ENCODE peak calls at places on chromosomes 2 and 18, in four cellular contexts. T is HTR-8/SVneo; M is activated T-helper 9 cell treated with anti-CD3 and anti-CD28 coated beads, Interleukin-2, amount 50 U/mL, for 16 hours; W is MM.1S. Y is an unnamed sample.

GRCh38 chr18:62741118-62741566 is 25.8 kb downstream of the PHLPP1 start:
- DNase-seq in W (no peak), T (no peak), M (no peak), Y (no peak)

GRCh38 chr2:168323456-168324058 is 76.2 kb upstream of the STK39 start:
- DNase-seq in T (no peak), M (no peak), W (no peak), Y (no peak)

GRCh38 chr2:207768168-207768890 is 1.4 kb downstream of the FZD5 start:
- DNase-seq in T (peak; percentile 28), M (no peak), W (no peak), Y (no peak)

GRCh38 chr2:14677039-14677438 is 44.5 kb downstream of the LRATD1 start:
- DNase-seq in T (no peak), M (no peak), W (peak; percentile 8), Y (no peak)

GRCh38 chr2:1713156-1713838 is 31.0 kb downstream of the PXDN start:
- DNase-seq in W (no peak), M (no peak), T (no peak), Y (no peak)

GRCh38 chr2:108594982-108595464 is 60.8 kb downstream of the LIMS1 start:
- DNase-seq in M (no peak), W (peak; percentile 85), T (peak; percentile 59), Y (no peak)

GRCh38 chr2:46650556-46651001 is 171.2 kb downstream of the TMEM247 start:
- DNase-seq in T (peak; percentile 61), W (peak; percentile 75), M (peak; percentile 51), Y (peak; percentile 39)

GRCh38 chr2:207240649-207241048 is 74.9 kb upstream of the KLF7 start:
- DNase-seq in T (no peak), W (no peak), M (no peak), Y (no peak)

GRCh38 chr2:216539791-216540241 is 41.2 kb downstream of the RPL37A start:
- DNase-seq in M (no peak), T (peak; percentile 52), W (no peak), Y (no peak)

GRCh38 chr2:176171331-176172006 is 14.4 kb downstream of the HOXD3 start:
- DNase-seq in M (no peak), T (no peak), W (no peak), Y (no peak)

GRCh38 chr18:3595282-3596273 is 145.6 kb downstream of the TGIF1 start:
- DNase-seq in M (no peak), T (no peak), W (no peak), Y (no peak)

GRCh38 chr2:165863816-165864221 is 69.8 kb upstream of the GALNT3 start:
- DNase-seq in T (no peak), M (no peak), W (peak; percentile 56), Y (no peak)

GRCh38 chr2:33946198-33946597 is 347.1 kb upstream of the FAM98A start:
- DNase-seq in M (no peak), T (no peak), W (no peak), Y (no peak)

GRCh38 chr2:80501874-80502624 is 197.5 kb upstream of the LRRTM1 start:
- DNase-seq in M (no peak), T (no peak), W (no peak), Y (no peak)

GRCh38 chr18:36152781-36153180 is 23.1 kb downstream of the ELP2 start:
- DNase-seq in T (no peak), M (no peak), W (peak; percentile 33), Y (no peak)

GRCh38 chr18:78814321-78814720 is 165.3 kb upstream of the SALL3 start:
- DNase-seq in W (no peak), T (no peak), M (no peak), Y (no peak)

GRCh38 chr2:239288951-239289481 is 111.8 kb downstream of the HDAC4 start:
- DNase-seq in M (no peak), T (no peak), W (peak; percentile 77), Y (no peak)

GRCh38 chr2:165058471-165059265 is 103.3 kb upstream of the SLC38A11 start:
- DNase-seq in W (peak; percentile 64), T (no peak), M (no peak), Y (no peak)

GRCh38 chr18:28855524-28855923 is 678.6 kb upstream of the CDH2 start:
- DNase-seq in W (no peak), M (no peak), T (no peak), Y (no peak)

GRCh38 chr18:10928971-10929373 is 220.4 kb downstream of the PIEZO2 start:
- DNase-seq in M (no peak), W (peak; percentile 16), T (peak; percentile 50), Y (no peak)

GRCh38 chr2:54555318-54555837 is 99.3 kb downstream of the SPTBN1 start:
- DNase-seq in M (no peak), W (no peak), T (no peak), Y (no peak)

Y was measured in activated T-helper 1 cell treated with Interleukin-2 at 50 U/mL for 16 hours.